ENCODE peak calls at places on chromosomes 1 and 21, in six cellular contexts. P is mucosa of descending colon, G is AG04449, Q is MCF 10A, L is GM23338, M is IMR-90. K is an unnamed sample.
A peak's percentile ranks its signal among the peaks of the same experiment; 100 is the strongest.

GRCh38 chr1:9073148-9073547 is 3.7 kb upstream of the SLC2A5 start:
- DNase-seq in P (no peak), G (no peak), Q (no peak), L (no peak), M (no peak), K (no peak)

GRCh38 chr21:42286416-42286815 is 28.8 kb downstream of the TFF3 start:
- DNase-seq in P (no peak), G (no peak), Q (no peak), L (no peak), M (no peak), K (no peak)

GRCh38 chr1:13549521-13549920 is 34.1 kb upstream of the PDPN start:
- DNase-seq in P (no peak), G (no peak), Q (no peak), L (peak; percentile 29), M (no peak), K (no peak)

GRCh38 chr1:67939176-67939751 is 106.0 kb upstream of the GNG12 start:
- DNase-seq in P (no peak), G (no peak), Q (no peak), L (no peak), M (no peak), K (no peak)

GRCh38 chr1:240031414-240031813 is 60.3 kb upstream of the FMN2 start:
- DNase-seq in P (no peak), G (peak; percentile 49), Q (peak; percentile 34), L (no peak), M (peak; percentile 64), K (no peak)

GRCh38 chr1:154849645-154850131 is 20.4 kb downstream of the KCNN3 start:
- DNase-seq in P (no peak), G (no peak), Q (no peak), L (no peak), M (no peak), K (no peak)

GRCh38 chr1:33093004-33093403 is 12.1 kb downstream of the AZIN2 start:
- DNase-seq in P (no peak), G (no peak), Q (no peak), L (peak; percentile 55), M (no peak), K (no peak)

GRCh38 chr1:95171270-95172245 is 54.4 kb downstream of the TLCD4 start:
- DNase-seq in P (no peak), G (no peak), Q (no peak), L (no peak), M (no peak), K (no peak)

GRCh38 chr1:119968068-119968492 is 71.8 kb upstream of the ADAM30 start:
- DNase-seq in P (peak; percentile 81), G (no peak), Q (peak; percentile 67), L (peak; percentile 77), M (peak; percentile 52), K (peak; percentile 45)

GRCh38 chr1:150560011-150560438 is 10.8 kb downstream of the ADAMTSL4 start:
- DNase-seq in P (peak; percentile 82), G (no peak), Q (peak; percentile 84), L (peak; percentile 92), M (no peak), K (peak; percentile 66)

GRCh38 chr1:11700655-11701467 is 9.4 kb downstream of the DRAXIN start:
- DNase-seq in P (no peak), G (no peak), Q (no peak), L (peak; percentile 63), M (no peak), K (no peak)

GRCh38 chr1:206923961-206924548 is 2.3 kb upstream of the FCMR start:
- DNase-seq in P (no peak), G (no peak), Q (no peak), L (no peak), M (no peak), K (no peak)

GRCh38 chr1:54052470-54052933 is 502 bp downstream of the TMEM59 start:
- DNase-seq in P (peak; percentile 55), G (no peak), Q (peak; percentile 45), L (peak; percentile 72), M (peak; percentile 62), K (peak; percentile 23)

GRCh38 chr21:14617836-14618235 is 71.7 kb upstream of the SAMSN1 start:
- DNase-seq in P (no peak), G (no peak), Q (no peak), L (no peak), M (no peak), K (no peak)

GRCh38 chr1:50976890-50977574 is 7.0 kb downstream of the CDKN2C start:
- DNase-seq in P (no peak), G (no peak), Q (peak; percentile 48), L (peak; percentile 50), M (peak; percentile 39), K (no peak)

GRCh38 chr1:181189691-181190361 is 101.3 kb downstream of the IER5 start:
- DNase-seq in P (peak; percentile 81), G (no peak), Q (peak; percentile 69), L (peak; percentile 85), M (peak; percentile 29), K (peak; percentile 86)

GRCh38 chr1:177975588-177976495 is 6.0 kb upstream of the SEC16B start:
- DNase-seq in P (no peak), G (no peak), Q (peak; percentile 47), L (no peak), M (peak; percentile 88), K (no peak)

GRCh38 chr1:181134543-181135461 is 46.3 kb downstream of the IER5 start:
- DNase-seq in P (peak; percentile 79), G (peak; percentile 68), Q (peak; percentile 96), L (no peak), M (peak; percentile 77), K (no peak)

GRCh38 chr1:232952514-232953175 is 2.2 kb downstream of the NTPCR start:
- DNase-seq in P (peak; percentile 69), G (no peak), Q (peak; percentile 93), L (peak; percentile 89), M (peak; percentile 56), K (peak; percentile 21)

GRCh38 chr1:94660994-94661393 is 119.4 kb upstream of the F3 start:
- DNase-seq in P (no peak), G (no peak), Q (no peak), L (peak; percentile 93), M (peak; percentile 43), K (no peak)

GRCh38 chr1:237448042-237448441 is 406.1 kb downstream of the RYR2 start:
- DNase-seq in P (no peak), G (no peak), Q (no peak), L (no peak), M (no peak), K (no peak)

GRCh38 chr1:25096307-25097150 is 135.8 kb downstream of the SYF2 start:
- DNase-seq in P (no peak), G (no peak), Q (no peak), L (no peak), M (no peak), K (no peak)

GRCh38 chr1:72170246-72170645 is 112.1 kb downstream of the NEGR1 start:
- DNase-seq in P (no peak), G (no peak), Q (no peak), L (no peak), M (no peak), K (no peak)

GRCh38 chr1:27004471-27005165 is 8.0 kb downstream of the TENT5B start:
- DNase-seq in P (no peak), G (no peak), Q (no peak), L (peak; percentile 62), M (peak; percentile 67), K (no peak)

DNA sequence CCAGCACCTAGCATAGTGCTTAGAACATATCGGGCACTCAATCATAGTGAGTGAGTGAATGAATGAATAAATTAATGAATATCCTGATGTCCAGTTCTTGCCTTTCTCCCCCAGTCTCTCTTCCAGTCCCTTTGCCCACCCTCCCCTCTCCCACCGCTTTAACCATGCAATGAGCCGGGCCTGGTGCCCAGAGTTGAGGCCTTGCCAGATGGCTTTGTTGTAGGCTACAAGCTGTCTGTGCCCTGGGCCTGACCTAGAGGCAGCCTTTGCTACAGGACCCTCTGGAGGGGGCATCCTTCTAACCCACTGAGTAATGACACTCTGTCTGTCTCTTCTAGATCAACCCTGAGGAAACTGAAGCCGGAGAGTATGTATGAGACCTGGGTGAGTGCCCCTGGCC is 6.9 kb downstream of the CASQ1 start:
- DNase-seq in P (no peak), G (no peak), Q (no peak), L (no peak), M (no peak), K (no peak)
- TF ChIP-seq CTCF in P (no peak), G (no peak), Q (no peak), L (no peak), M (no peak), K (no peak)

GRCh38 chr1:17683551-17683950 is 71.6 kb upstream of the ACTL8 start:
- DNase-seq in P (no peak), G (no peak), Q (no peak), L (no peak), M (no peak), K (no peak)
- TF ChIP-seq CTCF in P (no peak), G (no peak), Q (no peak), L (no peak), M (no peak), K (no peak)

DNA sequence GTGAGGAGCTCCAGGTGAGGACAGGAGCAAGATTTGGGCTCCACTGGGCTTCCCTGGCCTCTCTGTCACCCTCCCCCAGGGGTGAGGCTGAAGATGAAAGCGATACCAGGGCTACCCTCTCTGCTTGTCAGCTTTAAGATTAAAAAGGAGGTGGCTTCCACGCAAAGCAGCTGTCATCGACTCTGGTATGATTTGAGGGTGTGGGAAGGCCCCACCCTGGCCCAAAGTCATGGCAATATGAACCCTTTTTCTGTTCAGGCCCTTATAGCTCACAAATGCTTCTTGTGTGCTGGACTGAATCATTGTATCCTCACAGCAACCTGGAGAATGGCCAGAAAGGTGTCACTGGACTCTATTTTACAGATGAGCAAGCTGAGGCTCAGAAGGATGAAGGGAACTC is 41.6 kb downstream of the NUAK2 start:
- DNase-seq in P (no peak), G (no peak), Q (no peak), L (no peak), M (no peak), K (no peak)
- TF ChIP-seq CTCF in P (no peak), G (no peak), Q (no peak), L (no peak), M (no peak), K (no peak)

GRCh38 chr1:23980006-23980724 is at the start of gene SRSF10:
- DNase-seq in P (peak; percentile 98), G (peak; percentile 88), Q (peak; percentile 98), L (peak; percentile 99), M (peak; percentile 99), K (peak; percentile 92)
- TF ChIP-seq CTCF in P (no peak), G (peak; percentile 41), Q (no peak), L (no peak), M (peak; percentile 46), K (no peak)